ENCODE peak calls at places on chromosomes 7 and 10, in five cellular contexts. W, Z, O, S and K are unnamed samples.

GRCh38 chr7:121172484-121172883 is 156.3 kb upstream of the WNT16 start:
- DNase-seq in O (no peak), W (no peak), Z (no peak), S (no peak), K (no peak)

GRCh38 chr7:131071786-131072504 is 255.7 kb upstream of the MKLN1 start:
- DNase-seq in W (peak), O (peak), S (no peak), Z (peak), K (peak)

GRCh38 chr10:131872011-131872836 is 28.6 kb upstream of the PPP2R2D start:
- DNase-seq in S (no peak), W (no peak), O (no peak), Z (no peak), K (no peak)

GRCh38 chr7:137295925-137296324 is 47.6 kb downstream of the PTN start:
- DNase-seq in W (no peak), S (no peak), Z (no peak), O (no peak), K (no peak)

GRCh38 chr10:132421377-132422168 is 24.6 kb downstream of the PWWP2B start:
- DNase-seq in O (no peak), W (no peak), Z (peak), S (peak), K (peak)

GRCh38 chr10:132052124-132052523 is 13.6 kb upstream of the JAKMIP3 start:
- DNase-seq in Z (no peak), W (no peak), S (no peak), O (no peak), K (no peak)

GRCh38 chr7:114777288-114777687 is 144.6 kb upstream of the MDFIC start:
- DNase-seq in W (no peak), Z (no peak), O (no peak), S (no peak), K (no peak)

GRCh38 chr10:118027397-118027796 is 19.3 kb downstream of the RAB11FIP2 start:
- DNase-seq in W (no peak), S (no peak), Z (no peak), O (peak), K (no peak)

GRCh38 chr7:31890198-31890597 is 180.0 kb downstream of the PDE1C start:
- DNase-seq in Z (no peak), O (peak), W (no peak), S (no peak), K (no peak)

GRCh38 chr10:76329891-76330575 is 898.6 kb downstream of the LRMDA start:
- DNase-seq in Z (peak), O (peak), S (no peak), W (no peak), K (peak)

GRCh38 chr10:30818010-30818660 is 188.6 kb upstream of the LYZL2 start:
- DNase-seq in Z (peak), O (no peak), W (no peak), S (no peak), K (peak)

GRCh38 chr10:11050301-11051000 is 32.8 kb downstream of the CELF2 start:
- DNase-seq in Z (no peak), S (no peak), W (no peak), O (no peak), K (no peak)

GRCh38 chr10:18658301-18658991 is 785 bp upstream of the ARL5B start:
- DNase-seq in O (peak), Z (peak), S (peak), W (no peak), K (peak)

GRCh38 chr10:32256613-32257437 is 90.1 kb downstream of the EPC1 start:
- DNase-seq in O (peak), Z (no peak), S (peak), W (peak), K (no peak)

GRCh38 chr7:30912986-30913671 is 1.5 kb downstream of the AQP1 start:
- DNase-seq in O (no peak), W (no peak), S (no peak), Z (no peak), K (no peak)

GRCh38 chr7:64574481-64575159 is 11.7 kb upstream of the ZNF680 start:
- DNase-seq in Z (peak), W (peak), S (no peak), O (no peak), K (peak)

GRCh38 chr10:30778769-30779168 is 149.2 kb upstream of the LYZL2 start:
- DNase-seq in Z (no peak), S (no peak), W (no peak), O (no peak), K (no peak)

GRCh38 chr10:46544989-46545791 is 11.3 kb downstream of the GPRIN2 start:
- DNase-seq in S (no peak), O (peak), W (peak), Z (no peak), K (no peak)

GRCh38 chr10:78300526-78300925 is 266.9 kb downstream of the RPS24 start:
- DNase-seq in W (no peak), Z (no peak), O (no peak), S (no peak), K (no peak)

GRCh38 chr7:818031-818699 is 14.1 kb upstream of the SUN1 start:
- DNase-seq in S (no peak), O (peak), Z (peak), W (peak), K (peak)

GRCh38 chr10:6973904-6974303 is 393.8 kb upstream of the PRKCQ start:
- DNase-seq in S (no peak), W (no peak), O (no peak), Z (no peak), K (no peak)

GRCh38 chr10:114024876-114025609 is 18.6 kb upstream of the ADRB1 start:
- DNase-seq in O (no peak), S (no peak), W (no peak), Z (peak), K (no peak)

GRCh38 chr10:30027057-30028005 is 32.1 kb downstream of the JCAD start:
- DNase-seq in O (peak), S (no peak), Z (no peak), W (peak), K (no peak)

DNA sequence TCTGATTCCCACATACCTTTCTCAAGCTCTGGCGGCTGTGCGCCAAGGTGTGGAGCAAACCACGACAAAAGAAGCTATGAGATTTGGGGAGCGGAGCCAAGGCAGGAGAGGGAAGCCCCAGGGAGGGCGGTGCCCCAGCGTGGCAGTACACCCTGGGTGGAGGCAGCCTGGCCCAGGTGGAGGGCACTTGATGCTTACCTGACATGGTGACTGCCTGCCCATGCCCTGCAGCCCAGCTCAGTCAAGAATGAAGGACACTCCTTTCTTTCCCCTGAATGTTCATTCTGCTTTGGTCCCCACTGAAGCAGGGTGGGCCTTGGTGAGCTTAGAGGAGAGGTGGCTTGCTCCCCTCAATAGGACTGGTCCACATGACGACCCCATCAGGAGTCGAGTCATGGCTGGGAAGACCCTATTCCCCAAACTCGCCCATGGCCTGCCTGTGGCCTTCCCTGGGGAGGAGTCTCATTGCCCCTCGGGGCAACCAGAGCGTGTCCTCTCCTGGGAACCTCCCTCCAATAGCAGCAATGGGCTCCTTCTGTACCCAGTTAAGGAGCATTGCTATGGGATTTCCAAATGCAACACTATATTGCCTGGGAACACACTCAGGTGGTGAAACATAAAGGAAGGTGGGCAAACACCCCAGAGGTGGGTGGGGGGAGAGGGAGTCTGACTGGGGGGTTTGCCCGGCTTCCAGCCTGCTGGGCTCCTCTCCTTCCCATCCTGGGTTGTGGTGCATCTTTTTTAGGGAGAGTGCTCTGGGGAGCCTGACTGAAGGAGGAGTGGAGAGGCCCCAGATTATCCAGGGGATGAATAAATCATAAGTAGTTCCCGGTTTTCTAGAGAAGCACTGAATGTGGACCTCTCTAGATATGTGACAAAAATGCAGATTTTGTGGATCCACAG is 22.7 kb downstream of the RAMP3 start:
- DNase-seq in O (no peak), Z (no peak), W (no peak), S (no peak), K (no peak)
- TF ChIP-seq EZH2 in O (no peak), Z (no peak), W (no peak), S (no peak), K (no peak)

GRCh38 chr10:98038333-98038732 is 7.9 kb upstream of the CRTAC1 start:
- DNase-seq in S (peak), W (peak), Z (no peak), O (no peak), K (no peak)
- TF ChIP-seq EZH2 in S (no peak), W (peak), Z (no peak), O (no peak), K (no peak)

GRCh38 chr7:37977243-37977642 is 56.8 kb downstream of the EPDR1 start:
- DNase-seq in Z (no peak), S (no peak), W (no peak), O (peak), K (no peak)
- TF ChIP-seq EZH2 in Z (no peak), S (no peak), W (no peak), O (no peak), K (no peak)

DNA sequence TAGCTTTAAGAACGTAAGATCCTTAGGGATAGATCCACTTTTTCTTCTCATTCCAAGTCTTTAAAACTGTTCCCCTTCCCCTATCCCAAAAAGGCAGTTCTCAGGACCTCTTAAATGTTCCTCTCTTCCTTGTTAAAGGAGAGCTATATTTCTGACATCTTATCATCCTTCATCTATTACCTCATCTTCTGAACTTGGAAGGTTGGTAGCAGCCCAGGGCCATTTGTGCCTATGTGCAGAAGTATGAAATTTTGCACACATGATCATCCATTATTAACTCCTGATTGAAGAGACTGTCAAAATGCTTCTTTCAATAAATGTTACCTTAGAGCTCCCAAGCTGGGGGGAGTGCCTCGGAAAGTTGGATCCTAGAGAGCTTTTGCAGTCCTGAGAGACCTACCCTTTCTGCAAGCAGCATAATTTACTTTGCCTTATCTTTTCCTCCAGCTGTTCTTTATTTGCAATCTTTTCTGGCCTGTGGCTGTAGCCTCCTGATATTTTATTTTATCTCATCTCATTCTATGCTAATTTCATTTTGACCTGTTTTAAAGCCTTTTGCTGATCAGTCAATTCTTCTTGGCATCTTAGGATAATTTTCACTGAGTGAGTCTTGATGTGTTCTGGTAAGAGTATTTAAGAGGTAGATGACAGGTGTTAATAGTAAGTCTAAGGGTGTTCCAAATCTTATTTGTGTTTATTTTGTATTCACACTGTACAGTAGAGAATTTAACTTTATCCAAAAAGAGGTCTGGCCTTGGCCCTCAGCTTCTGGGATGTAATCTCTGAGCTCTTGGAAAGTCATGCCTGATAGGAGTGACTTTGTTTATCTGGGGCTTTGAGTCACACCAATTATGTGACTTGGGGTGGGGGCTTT is 135.0 kb upstream of the PDLIM1 start:
- DNase-seq in S (no peak), W (no peak), O (no peak), Z (no peak), K (no peak)
- TF ChIP-seq EZH2 in S (no peak), W (no peak), O (no peak), Z (no peak), K (no peak)

DNA sequence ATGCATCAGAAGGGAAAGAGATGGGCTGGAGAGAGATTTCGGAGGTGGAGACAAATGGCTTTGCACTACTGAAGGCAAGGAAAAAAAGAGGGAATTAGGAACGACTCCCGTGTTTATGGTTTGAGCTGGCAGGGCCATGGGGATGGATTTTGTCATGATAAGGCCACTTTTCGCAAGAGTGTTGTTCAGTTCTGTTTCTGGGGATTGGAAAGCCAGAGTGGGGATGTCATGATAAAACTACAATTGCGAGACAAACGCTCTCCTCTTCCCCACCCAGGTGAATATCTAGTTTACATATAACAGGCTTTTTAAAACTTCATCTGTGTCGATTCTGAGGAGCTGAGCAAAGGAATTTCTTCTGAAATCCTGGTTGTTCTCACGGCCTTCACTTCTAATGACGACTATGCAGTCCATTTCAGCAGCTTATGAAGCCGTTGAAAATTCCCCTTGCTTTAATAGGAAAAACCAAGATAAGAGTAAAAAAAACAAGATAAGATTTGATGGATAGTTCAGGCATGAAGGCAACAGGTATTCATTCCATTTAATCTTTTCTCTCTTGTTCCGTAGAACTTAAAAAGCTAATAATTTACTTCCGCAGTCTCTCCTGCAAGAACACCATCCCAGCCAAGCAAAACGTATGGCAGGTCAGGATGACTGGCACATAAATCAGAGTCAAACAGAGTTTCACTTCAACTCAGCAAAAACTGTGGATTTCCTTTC is 245.6 kb upstream of the PITRM1 start:
- DNase-seq in Z (peak), W (no peak), O (no peak), S (no peak), K (peak)
- TF ChIP-seq EZH2 in Z (no peak), W (no peak), O (no peak), S (no peak), K (no peak)

GRCh38 chr7:157863906-157864810 is 527.4 kb downstream of the DNAJB6 start:
- DNase-seq in S (no peak), W (no peak), Z (no peak), O (no peak), K (no peak)

GRCh38 chr7:157864911-157865310 is 528.1 kb downstream of the DNAJB6 start:
- DNase-seq in O (no peak), S (no peak), W (no peak), Z (no peak), K (no peak)

GRCh38 chr7:157861551-157861950 is 524.7 kb downstream of the DNAJB6 start:
- DNase-seq in S (no peak), O (no peak), Z (no peak), W (no peak), K (no peak)

GRCh38 chr7:157862731-157863130 is 525.9 kb downstream of the DNAJB6 start:
- DNase-seq in O (no peak), W (no peak), S (no peak), Z (no peak), K (no peak)

DNA sequence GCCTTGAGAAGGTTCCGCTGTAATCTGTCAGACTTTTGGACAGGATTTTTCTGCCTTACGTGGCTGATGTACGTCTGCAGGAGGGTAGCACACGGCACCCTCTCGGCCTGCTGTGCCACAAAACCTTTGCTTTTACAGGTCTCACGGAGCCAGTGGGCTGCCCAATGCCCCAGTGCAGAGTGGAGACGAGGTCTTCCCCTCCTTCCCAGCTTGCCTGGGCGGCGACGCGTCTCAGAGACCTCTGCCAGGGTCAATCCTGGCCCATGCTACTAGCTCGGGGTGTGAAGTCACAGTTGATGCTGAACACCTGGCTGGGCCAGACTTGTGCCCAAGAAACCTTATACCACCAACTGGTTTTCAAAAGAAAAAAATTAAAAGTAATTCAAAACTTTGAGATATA is 526.4 kb downstream of the DNAJB6 start:
- DNase-seq in S (no peak), Z (no peak), O (no peak), W (no peak), K (no peak)
- TF ChIP-seq EZH2 in S (no peak), Z (no peak), O (no peak), W (no peak), K (no peak)